ENCODE peak calls at places on chromosomes 11 and 22, in nine cellular contexts. One of them, this sample, is unnamed.

GRCh38 chr11:66720223-66720898 is 8.7 kb downstream of the SPTBN2 start:
- DNase-seq in RWPE2: peak; percentile 93
- DNase-seq in bronchial epithelial cell: peak; percentile 89
- DNase-seq in fibroblast of lung: peak; percentile 18
- DNase-seq in A549: peak; percentile 37
- DNase-seq in HL-60: peak; percentile 25
- DNase-seq in astrocyte: peak; percentile 72
- DNase-seq in CD8-positive, alpha-beta T cell: no peak
- DNase-seq in glutamatergic neuron: no peak
- DNase-seq in this sample: peak; percentile 93

GRCh38 chr22:39348909-39349505 is 784 bp upstream of the SYNGR1 start:
- DNase-seq in CD8-positive, alpha-beta T cell: no peak
- DNase-seq in astrocyte: no peak
- DNase-seq in HL-60: peak; percentile 90
- DNase-seq in bronchial epithelial cell: no peak
- DNase-seq in fibroblast of lung: no peak
- DNase-seq in glutamatergic neuron: no peak
- DNase-seq in A549: no peak
- DNase-seq in RWPE2: no peak
- DNase-seq in this sample: no peak

GRCh38 chr11:126061707-126062678 is 673 bp downstream of the CDON start:
- DNase-seq in HL-60: no peak
- DNase-seq in RWPE2: no peak
- DNase-seq in astrocyte: no peak
- DNase-seq in A549: peak; percentile 52
- DNase-seq in CD8-positive, alpha-beta T cell: no peak
- DNase-seq in glutamatergic neuron: peak; percentile 70
- DNase-seq in fibroblast of lung: peak; percentile 32
- DNase-seq in bronchial epithelial cell: peak; percentile 45
- DNase-seq in this sample: peak; percentile 61

GRCh38 chr11:69467646-69468045 is 13.8 kb upstream of the LINC01488 start:
- DNase-seq in astrocyte: no peak
- DNase-seq in bronchial epithelial cell: no peak
- DNase-seq in RWPE2: no peak
- DNase-seq in A549: no peak
- DNase-seq in glutamatergic neuron: no peak
- DNase-seq in CD8-positive, alpha-beta T cell: no peak
- DNase-seq in fibroblast of lung: no peak
- DNase-seq in HL-60: no peak
- DNase-seq in this sample: no peak

GRCh38 chr22:19555651-19556050 is 31.4 kb upstream of the CLDN5 start:
- DNase-seq in HL-60: no peak
- DNase-seq in bronchial epithelial cell: no peak
- DNase-seq in A549: no peak
- DNase-seq in glutamatergic neuron: no peak
- DNase-seq in CD8-positive, alpha-beta T cell: no peak
- DNase-seq in fibroblast of lung: no peak
- DNase-seq in astrocyte: no peak
- DNase-seq in RWPE2: no peak
- DNase-seq in this sample: no peak

GRCh38 chr22:43587574-43587973 is 175.8 kb downstream of the MPPED1 start:
- DNase-seq in bronchial epithelial cell: peak; percentile 22
- DNase-seq in fibroblast of lung: peak; percentile 9
- DNase-seq in CD8-positive, alpha-beta T cell: no peak
- DNase-seq in RWPE2: no peak
- DNase-seq in HL-60: no peak
- DNase-seq in astrocyte: peak; percentile 13
- DNase-seq in A549: peak; percentile 12
- DNase-seq in glutamatergic neuron: no peak
- DNase-seq in this sample: peak; percentile 3

GRCh38 chr11:121802542-121802941 is 313.5 kb downstream of the BLID start:
- DNase-seq in fibroblast of lung: peak; percentile 79
- DNase-seq in HL-60: no peak
- DNase-seq in bronchial epithelial cell: no peak
- DNase-seq in CD8-positive, alpha-beta T cell: no peak
- DNase-seq in astrocyte: no peak
- DNase-seq in RWPE2: no peak
- DNase-seq in glutamatergic neuron: no peak
- DNase-seq in A549: no peak
- DNase-seq in this sample: no peak

GRCh38 chr11:75896843-75897419 is 81.9 kb downstream of the UVRAG start:
- DNase-seq in glutamatergic neuron: no peak
- DNase-seq in CD8-positive, alpha-beta T cell: no peak
- DNase-seq in fibroblast of lung: peak; percentile 67
- DNase-seq in RWPE2: no peak
- DNase-seq in astrocyte: peak; percentile 17
- DNase-seq in HL-60: no peak
- DNase-seq in A549: peak; percentile 41
- DNase-seq in bronchial epithelial cell: peak; percentile 47
- DNase-seq in this sample: peak; percentile 54

GRCh38 chr11:18000760-18001159 is 12.1 kb downstream of the SERGEF start:
- DNase-seq in CD8-positive, alpha-beta T cell: no peak
- DNase-seq in fibroblast of lung: no peak
- DNase-seq in glutamatergic neuron: no peak
- DNase-seq in RWPE2: no peak
- DNase-seq in HL-60: no peak
- DNase-seq in astrocyte: no peak
- DNase-seq in A549: no peak
- DNase-seq in bronchial epithelial cell: no peak
- DNase-seq in this sample: no peak

GRCh38 chr11:119147604-119148333 is 1.1 kb upstream of the ABCG4 start:
- DNase-seq in glutamatergic neuron: no peak
- DNase-seq in HL-60: no peak
- DNase-seq in RWPE2: no peak
- DNase-seq in bronchial epithelial cell: no peak
- DNase-seq in A549: no peak
- DNase-seq in fibroblast of lung: no peak
- DNase-seq in astrocyte: no peak
- DNase-seq in CD8-positive, alpha-beta T cell: no peak
- DNase-seq in this sample: no peak

GRCh38 chr22:29359469-29359868 is 28.9 kb downstream of the AP1B1 start:
- DNase-seq in CD8-positive, alpha-beta T cell: no peak
- DNase-seq in RWPE2: no peak
- DNase-seq in astrocyte: peak; percentile 32
- DNase-seq in HL-60: peak; percentile 14
- DNase-seq in bronchial epithelial cell: peak; percentile 31
- DNase-seq in glutamatergic neuron: peak; percentile 79
- DNase-seq in fibroblast of lung: peak; percentile 70
- DNase-seq in A549: peak; percentile 50
- DNase-seq in this sample: peak; percentile 63

GRCh38 chr22:25908212-25908611 is 166.2 kb downstream of the MYO18B start:
- DNase-seq in RWPE2: no peak
- DNase-seq in A549: no peak
- DNase-seq in bronchial epithelial cell: no peak
- DNase-seq in HL-60: no peak
- DNase-seq in fibroblast of lung: no peak
- DNase-seq in glutamatergic neuron: no peak
- DNase-seq in astrocyte: no peak
- DNase-seq in CD8-positive, alpha-beta T cell: no peak
- DNase-seq in this sample: no peak

GRCh38 chr11:69574383-69575255 is 66.3 kb upstream of the CCND1 start:
- DNase-seq in A549: no peak
- DNase-seq in HL-60: no peak
- DNase-seq in glutamatergic neuron: no peak
- DNase-seq in fibroblast of lung: no peak
- DNase-seq in CD8-positive, alpha-beta T cell: no peak
- DNase-seq in RWPE2: no peak
- DNase-seq in bronchial epithelial cell: no peak
- DNase-seq in astrocyte: no peak
- DNase-seq in this sample: no peak

GRCh38 chr22:42262964-42263363 is 7.5 kb downstream of the TCF20 start:
- DNase-seq in CD8-positive, alpha-beta T cell: no peak
- DNase-seq in A549: no peak
- DNase-seq in RWPE2: no peak
- DNase-seq in HL-60: no peak
- DNase-seq in astrocyte: no peak
- DNase-seq in glutamatergic neuron: no peak
- DNase-seq in bronchial epithelial cell: no peak
- DNase-seq in fibroblast of lung: no peak
- DNase-seq in this sample: no peak

GRCh38 chr11:73402834-73403185 is 26.6 kb downstream of the RELT start:
- DNase-seq in HL-60: peak; percentile 47
- DNase-seq in RWPE2: no peak
- DNase-seq in glutamatergic neuron: no peak
- DNase-seq in astrocyte: no peak
- DNase-seq in CD8-positive, alpha-beta T cell: no peak
- DNase-seq in fibroblast of lung: no peak
- DNase-seq in bronchial epithelial cell: no peak
- DNase-seq in A549: no peak
- DNase-seq in this sample: peak; percentile 17

GRCh38 chr11:22730319-22730718 is 63.9 kb downstream of the GAS2 start:
- DNase-seq in glutamatergic neuron: no peak
- DNase-seq in A549: peak; percentile 11
- DNase-seq in RWPE2: no peak
- DNase-seq in astrocyte: no peak
- DNase-seq in bronchial epithelial cell: peak; percentile 52
- DNase-seq in HL-60: no peak
- DNase-seq in fibroblast of lung: peak; percentile 23
- DNase-seq in CD8-positive, alpha-beta T cell: no peak
- DNase-seq in this sample: peak; percentile 26

GRCh38 chr11:68780829-68781228 is 29.5 kb upstream of the TESMIN start:
- DNase-seq in CD8-positive, alpha-beta T cell: no peak
- DNase-seq in bronchial epithelial cell: peak; percentile 1
- DNase-seq in glutamatergic neuron: no peak
- DNase-seq in astrocyte: no peak
- DNase-seq in fibroblast of lung: no peak
- DNase-seq in A549: peak; percentile 24
- DNase-seq in HL-60: peak; percentile 7
- DNase-seq in RWPE2: no peak
- DNase-seq in this sample: no peak

DNA sequence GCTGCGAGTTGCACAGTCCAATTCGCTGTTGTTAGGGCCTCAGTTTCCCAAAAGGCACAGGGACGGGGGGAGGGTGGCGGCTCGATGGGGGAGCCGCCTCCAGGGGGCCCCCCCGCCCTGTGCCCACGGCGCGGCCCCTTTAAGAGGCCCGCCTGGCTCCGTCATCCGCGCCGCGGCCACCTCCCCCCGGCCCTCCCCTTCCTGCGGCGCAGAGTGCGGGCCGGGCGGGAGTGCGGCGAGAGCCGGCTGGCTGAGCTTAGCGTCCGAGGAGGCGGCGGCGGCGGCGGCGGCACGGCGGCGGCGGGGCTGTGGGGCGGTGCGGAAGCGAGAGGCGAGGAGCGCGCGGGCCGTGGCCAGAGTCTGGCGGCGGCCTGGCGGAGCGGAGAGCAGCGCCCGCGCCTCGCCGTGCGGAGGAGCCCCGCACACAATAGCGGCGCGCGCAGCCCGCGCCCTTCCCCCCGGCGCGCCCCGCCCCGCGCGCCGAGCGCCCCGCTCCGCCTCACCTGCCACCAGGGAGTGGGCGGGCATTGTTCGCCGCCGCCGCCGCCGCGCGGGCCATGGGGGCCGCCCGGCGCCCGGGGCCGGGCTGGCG is at the start of gene BCR:
- DNase-seq in fibroblast of lung: peak; percentile 57
- DNase-seq in RWPE2: no peak
- DNase-seq in A549: peak; percentile 42
- DNase-seq in astrocyte: peak; percentile 51
- DNase-seq in glutamatergic neuron: peak; percentile 84
- DNase-seq in bronchial epithelial cell: peak; percentile 38
- DNase-seq in HL-60: peak; percentile 48
- DNase-seq in CD8-positive, alpha-beta T cell: peak; percentile 48
- DNase-seq in this sample: peak; percentile 70
- TF ChIP-seq CTCF in fibroblast of lung: no peak
- TF ChIP-seq CTCF in RWPE2: peak; percentile 33
- TF ChIP-seq CTCF in A549: no peak
- TF ChIP-seq CTCF in astrocyte: no peak
- TF ChIP-seq CTCF in glutamatergic neuron: no peak
- TF ChIP-seq CTCF in bronchial epithelial cell: no peak
- TF ChIP-seq CTCF in HL-60: no peak
- TF ChIP-seq CTCF in CD8-positive, alpha-beta T cell: no peak
- TF ChIP-seq CTCF in this sample: no peak

DNA sequence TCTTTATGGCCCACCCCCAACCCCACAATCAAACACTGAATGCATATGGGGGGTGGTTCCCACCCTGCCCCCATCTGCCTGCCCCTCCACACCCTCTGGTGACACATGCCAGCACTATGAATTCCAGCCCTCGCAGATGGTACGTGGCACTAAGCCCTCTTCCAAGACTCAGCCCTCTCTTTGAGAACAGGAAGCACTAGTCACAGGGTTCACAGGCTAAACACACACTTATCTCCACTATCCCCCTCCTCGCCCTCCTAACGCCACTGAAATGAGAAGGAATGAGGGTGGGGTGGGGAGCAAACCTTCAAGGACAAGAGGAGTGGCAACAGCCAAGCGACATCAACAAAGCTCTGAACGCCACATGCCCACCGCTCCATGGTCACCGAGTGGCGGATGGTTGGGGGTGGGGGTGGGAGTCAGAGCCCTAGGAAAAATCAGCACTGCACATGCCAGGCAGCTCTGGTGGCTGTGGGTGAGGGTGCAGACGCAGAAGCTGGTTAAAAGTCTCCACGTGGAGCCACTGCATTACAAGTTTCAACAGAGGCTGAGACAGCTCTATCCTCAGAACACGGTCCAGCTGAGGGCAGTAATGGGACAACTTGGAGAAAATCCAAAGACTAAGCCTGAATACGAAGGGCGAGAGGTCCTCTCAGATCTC is 33.6 kb downstream of the TMEM184B start:
- DNase-seq in astrocyte: peak; percentile 94
- DNase-seq in RWPE2: no peak
- DNase-seq in bronchial epithelial cell: peak; percentile 94
- DNase-seq in HL-60: no peak
- DNase-seq in glutamatergic neuron: no peak
- DNase-seq in A549: peak; percentile 71
- DNase-seq in fibroblast of lung: peak; percentile 89
- DNase-seq in CD8-positive, alpha-beta T cell: no peak
- DNase-seq in this sample: peak; percentile 62
- TF ChIP-seq CTCF in astrocyte: no peak
- TF ChIP-seq CTCF in RWPE2: peak; percentile 44
- TF ChIP-seq CTCF in bronchial epithelial cell: peak; percentile 12
- TF ChIP-seq CTCF in HL-60: no peak
- TF ChIP-seq CTCF in glutamatergic neuron: no peak
- TF ChIP-seq CTCF in A549: peak; percentile 21
- TF ChIP-seq CTCF in fibroblast of lung: peak; percentile 23
- TF ChIP-seq CTCF in CD8-positive, alpha-beta T cell: no peak
- TF ChIP-seq CTCF in this sample: no peak

GRCh38 chr11:40716344-40717178 is 742.9 kb downstream of the LRRC4C start:
- DNase-seq in fibroblast of lung: no peak
- DNase-seq in bronchial epithelial cell: no peak
- DNase-seq in HL-60: no peak
- DNase-seq in CD8-positive, alpha-beta T cell: no peak
- DNase-seq in RWPE2: no peak
- DNase-seq in astrocyte: no peak
- DNase-seq in glutamatergic neuron: no peak
- DNase-seq in A549: no peak
- DNase-seq in this sample: no peak

GRCh38 chr11:40722179-40722795 is 737.2 kb downstream of the LRRC4C start:
- DNase-seq in CD8-positive, alpha-beta T cell: no peak
- DNase-seq in glutamatergic neuron: peak; percentile 69
- DNase-seq in HL-60: peak; percentile 43
- DNase-seq in RWPE2: no peak
- DNase-seq in astrocyte: peak; percentile 2
- DNase-seq in A549: peak; percentile 51
- DNase-seq in bronchial epithelial cell: peak; percentile 7
- DNase-seq in fibroblast of lung: peak; percentile 3
- DNase-seq in this sample: peak; percentile 8
- TF ChIP-seq CTCF in CD8-positive, alpha-beta T cell: no peak
- TF ChIP-seq CTCF in glutamatergic neuron: peak; percentile 93
- TF ChIP-seq CTCF in HL-60: peak; percentile 84
- TF ChIP-seq CTCF in RWPE2: peak; percentile 90
- TF ChIP-seq CTCF in astrocyte: peak; percentile 55
- TF ChIP-seq CTCF in A549: peak; percentile 34
- TF ChIP-seq CTCF in bronchial epithelial cell: peak; percentile 55
- TF ChIP-seq CTCF in fibroblast of lung: peak; percentile 33
- TF ChIP-seq CTCF in this sample: peak; percentile 31

GRCh38 chr11:97557399-97557798 is 1167.6 kb downstream of the JRKL start:
- DNase-seq in fibroblast of lung: no peak
- DNase-seq in astrocyte: no peak
- DNase-seq in CD8-positive, alpha-beta T cell: no peak
- DNase-seq in HL-60: no peak
- DNase-seq in A549: no peak
- DNase-seq in RWPE2: no peak
- DNase-seq in glutamatergic neuron: no peak
- DNase-seq in bronchial epithelial cell: peak; percentile 6
- DNase-seq in this sample: no peak
- TF ChIP-seq CTCF in fibroblast of lung: no peak
- TF ChIP-seq CTCF in astrocyte: peak; percentile 26
- TF ChIP-seq CTCF in CD8-positive, alpha-beta T cell: no peak
- TF ChIP-seq CTCF in HL-60: no peak
- TF ChIP-seq CTCF in A549: no peak
- TF ChIP-seq CTCF in RWPE2: peak; percentile 32
- TF ChIP-seq CTCF in glutamatergic neuron: no peak
- TF ChIP-seq CTCF in bronchial epithelial cell: no peak
- TF ChIP-seq CTCF in this sample: peak; percentile 23